ENCODE peak calls at places on chromosomes 11 and 22, in seven cellular contexts. L is suprapubic skin, J is IMR-90, F is gastrocnemius medialis, V is GM12891, N is body of pancreas, P is A549. K is an unnamed sample.

GRCh38 chr11:109853156-109853776 is 239.9 kb upstream of the ZC3H12C start:
- DNase-seq in J (peak; percentile 87), N (no peak), V (no peak), L (no peak), P (peak; percentile 67), F (no peak), K (no peak)

GRCh38 chr11:12483604-12484003 is 106.2 kb downstream of the PARVA start:
- DNase-seq in V (no peak), N (no peak), L (no peak), J (no peak), P (no peak), F (no peak), K (no peak)

GRCh38 chr22:46202897-46203589 is 47.0 kb downstream of the CDPF1 start:
- DNase-seq in P (no peak), V (no peak), L (no peak), F (no peak), N (no peak), J (no peak), K (no peak)

GRCh38 chr22:28034760-28035401 is 115.8 kb upstream of the PITPNB start:
- DNase-seq in J (peak; percentile 59), V (no peak), L (no peak), F (peak; percentile 99), N (peak; percentile 59), P (no peak), K (no peak)

GRCh38 chr22:45341503-45341902 is 31.8 kb downstream of the FAM118A start:
- DNase-seq in J (no peak), N (no peak), L (no peak), F (no peak), V (no peak), P (no peak), K (no peak)

GRCh38 chr11:110174645-110175310 is 81.6 kb downstream of the ZC3H12C start:
- DNase-seq in L (no peak), F (no peak), P (no peak), V (no peak), J (peak; percentile 73), N (no peak), K (no peak)

GRCh38 chr22:43955883-43956286 is 643 bp downstream of the SAMM50 start:
- DNase-seq in F (no peak), L (no peak), P (no peak), N (no peak), J (no peak), V (no peak), K (no peak)

GRCh38 chr11:128022007-128022368 is 565.4 kb downstream of the ETS1 start:
- DNase-seq in P (no peak), F (no peak), J (peak; percentile 81), L (no peak), V (peak; percentile 3), N (no peak), K (no peak)

GRCh38 chr11:17169876-17170275 is 37.9 kb downstream of the PIK3C2A start:
- DNase-seq in L (no peak), V (no peak), F (no peak), P (no peak), J (no peak), N (no peak), K (no peak)

GRCh38 chr11:57681168-57681567 is 13.3 kb downstream of the ZDHHC5 start:
- DNase-seq in V (no peak), F (no peak), P (no peak), N (no peak), L (no peak), J (no peak), K (no peak)

GRCh38 chr22:45934659-45935341 is 42.2 kb downstream of the WNT7B start:
- DNase-seq in V (no peak), N (peak; percentile 43), P (peak; percentile 92), F (no peak), J (peak; percentile 91), L (no peak), K (peak; percentile 86)

GRCh38 chr11:9103542-9104276 is 12.3 kb upstream of the SCUBE2 start:
- DNase-seq in J (no peak), P (peak; percentile 16), L (no peak), N (peak; percentile 53), F (no peak), V (no peak), K (no peak)

GRCh38 chr11:26753738-26754504 is 32.1 kb upstream of the SLC5A12 start:
- DNase-seq in J (peak; percentile 74), F (peak; percentile 30), V (no peak), N (peak; percentile 63), P (peak; percentile 62), L (no peak), K (no peak)

GRCh38 chr22:46355996-46356471 is 20.5 kb downstream of the TRMU start:
- DNase-seq in V (no peak), N (no peak), P (no peak), L (no peak), J (no peak), F (no peak), K (no peak)

GRCh38 chr11:2387266-2387982 is 10.3 kb downstream of the CD81 start:
- DNase-seq in J (peak; percentile 52), P (no peak), F (no peak), V (no peak), N (no peak), L (no peak), K (peak; percentile 49)

GRCh38 chr11:83865636-83866461 is 579.7 kb upstream of the CCDC90B start:
- DNase-seq in N (no peak), J (peak; percentile 49), P (no peak), F (no peak), L (no peak), V (no peak), K (no peak)

GRCh38 chr11:94297967-94298576 is 6.3 kb upstream of the IZUMO1R start:
- DNase-seq in L (no peak), N (no peak), V (no peak), F (no peak), P (no peak), J (no peak), K (no peak)

GRCh38 chr22:36287881-36288515 is 35.1 kb downstream of the APOL1 start:
- DNase-seq in N (no peak), V (no peak), L (no peak), F (no peak), P (no peak), J (no peak), K (no peak)

GRCh38 chr11:112625816-112626215 is 335.4 kb upstream of the NCAM1 start:
- DNase-seq in L (no peak), V (no peak), P (no peak), J (no peak), N (no peak), F (no peak), K (no peak)

GRCh38 chr22:38788016-38788415 is 5.9 kb downstream of the DNAL4 start:
- DNase-seq in F (no peak), V (no peak), N (peak; percentile 12), P (no peak), J (peak; percentile 60), L (no peak), K (no peak)

GRCh38 chr11:130827697-130828377 is 88.4 kb downstream of the SNX19 start:
- DNase-seq in N (peak; percentile 68), J (peak; percentile 82), F (peak; percentile 53), V (peak; percentile 11), L (peak; percentile 80), P (peak; percentile 80), K (peak; percentile 54)

GRCh38 chr11:111378773-111379499 is at the start of gene POU2AF1:
- DNase-seq in V (peak; percentile 50), N (no peak), P (no peak), F (no peak), L (peak; percentile 70), J (peak; percentile 43), K (no peak)

DNA sequence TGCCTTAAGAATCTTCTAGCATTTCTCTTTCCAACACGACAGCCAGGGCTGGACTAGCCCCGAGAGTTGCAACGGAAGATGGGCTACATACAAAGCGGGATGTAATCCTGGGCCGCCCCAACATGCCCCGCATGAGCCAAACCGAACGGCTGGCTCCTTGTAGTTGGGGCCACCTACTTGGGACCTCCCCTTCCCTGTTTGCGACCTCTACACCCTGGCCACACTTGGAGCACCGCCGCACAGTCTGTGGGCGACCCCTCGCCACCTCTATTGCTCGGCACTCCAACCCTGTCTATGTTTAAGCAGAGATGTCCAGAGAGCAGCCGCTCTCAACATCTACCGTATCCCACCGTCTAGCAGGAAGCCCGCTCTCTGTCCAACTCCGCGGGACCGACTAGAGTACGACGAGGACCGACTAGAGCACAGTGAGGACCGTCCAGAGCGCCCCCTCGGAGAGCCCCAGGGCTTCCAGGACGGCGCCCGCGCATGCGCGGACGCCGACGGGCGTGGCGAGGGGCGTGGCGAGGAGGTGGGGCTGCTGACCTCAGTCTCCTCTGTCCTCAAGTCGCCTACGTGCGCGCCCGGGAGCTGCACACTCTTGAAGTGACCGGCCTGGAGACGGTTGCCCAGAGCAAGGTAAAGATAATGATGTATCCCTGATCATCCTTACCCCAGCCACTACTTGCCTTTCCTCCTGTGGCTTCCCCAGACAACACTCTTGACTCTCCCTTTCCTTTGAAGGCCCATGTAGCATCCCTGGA is 32.3 kb downstream of the NEAT1 start:
- DNase-seq in F (peak; percentile 94), V (peak; percentile 94), L (peak; percentile 91), N (peak; percentile 91), J (peak; percentile 74), P (peak; percentile 88), K (no peak)
- TF ChIP-seq POLR2A in F (peak; percentile 95), V (peak; percentile 93), L (no peak), N (no peak), J (peak; percentile 86), P (peak; percentile 90), K (peak; percentile 63)

GRCh38 chr11:288328-289144 is at the start of gene PGGHG:
- DNase-seq in N (peak; percentile 86), L (peak; percentile 84), F (peak; percentile 43), P (no peak), V (peak; percentile 95), J (no peak), K (peak; percentile 99)
- TF ChIP-seq POLR2A in N (peak; percentile 63), L (no peak), F (no peak), P (no peak), V (no peak), J (no peak), K (no peak)

DNA sequence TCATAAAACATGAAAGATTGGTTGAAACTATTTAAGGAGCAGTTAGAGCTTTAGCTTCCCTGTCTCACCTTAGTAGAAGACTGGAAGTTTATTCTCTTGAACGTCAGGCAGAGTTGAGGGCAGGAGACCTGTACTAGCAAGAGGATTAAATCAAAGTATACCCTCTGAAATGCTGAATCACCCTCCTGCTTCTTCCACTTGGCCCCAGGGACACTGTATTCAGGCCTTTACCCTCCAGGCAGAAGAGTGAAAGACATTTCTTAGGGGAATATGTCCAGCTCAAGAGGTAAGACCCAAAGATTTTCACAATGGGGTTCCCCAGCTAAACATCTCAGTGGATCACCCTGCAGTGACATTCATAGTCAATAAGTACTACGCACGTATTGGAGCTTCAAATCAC is 11.9 kb downstream of the APOA4 start:
- DNase-seq in L (no peak), N (no peak), J (no peak), F (no peak), P (no peak), V (no peak), K (no peak)
- TF ChIP-seq POLR2A in L (no peak), N (no peak), J (no peak), F (no peak), P (no peak), V (no peak), K (no peak)

DNA sequence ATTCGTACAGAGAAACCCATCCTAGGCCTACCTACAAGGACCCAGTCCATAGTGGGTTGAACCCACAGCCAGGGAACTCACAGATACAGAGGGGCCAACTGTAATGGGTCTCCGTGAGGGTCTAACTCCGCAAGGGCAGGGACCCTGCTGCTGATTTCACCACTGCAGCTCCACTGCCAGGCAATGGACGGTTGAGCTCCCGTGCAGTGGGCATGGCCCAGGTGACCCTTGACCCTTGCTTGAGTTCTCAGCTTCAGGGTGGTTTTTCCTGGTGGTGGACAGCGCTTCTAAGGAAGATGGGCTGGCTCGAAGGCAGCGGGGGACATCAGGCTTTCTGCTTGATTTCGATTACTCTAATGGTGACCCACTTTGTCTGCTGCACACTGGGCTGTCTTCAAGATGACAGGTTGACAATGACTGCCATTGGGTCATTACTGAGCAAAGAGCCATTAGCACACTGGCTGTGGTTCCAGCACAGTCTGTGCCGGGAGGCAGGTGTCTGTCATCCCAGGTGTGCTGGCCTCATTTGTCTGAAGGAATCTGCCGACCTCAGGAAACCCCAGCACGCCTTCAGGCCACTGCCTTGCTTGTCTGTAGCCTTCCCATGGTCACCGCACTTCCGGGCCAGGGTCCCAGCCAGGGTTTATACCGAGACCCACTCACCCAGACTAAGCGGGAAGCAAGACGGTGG is 3.7 kb upstream of the GAL start:
- DNase-seq in L (no peak), F (no peak), V (no peak), J (no peak), N (no peak), P (no peak), K (no peak)
- TF ChIP-seq POLR2A in L (no peak), F (no peak), V (no peak), J (no peak), N (no peak), P (no peak), K (no peak)